ENCODE peak calls at places on chromosomes 16 and 17, in ten cellular contexts. One of them, this sample, is unnamed.

GRCh38 chr16:65336169-65336568 is 214.3 kb upstream of the CDH11 start:
- DNase-seq in H1: no peak
- DNase-seq in breast epithelium: no peak
- DNase-seq in transverse colon: no peak
- DNase-seq in IMR-90: peak; percentile 77
- DNase-seq in ovary: no peak
- DNase-seq in heart left ventricle: no peak
- DNase-seq in right lobe of liver: no peak
- DNase-seq in prostate gland: no peak
- DNase-seq in esophagus squamous epithelium: no peak
- DNase-seq in this sample: no peak

GRCh38 chr17:39669897-39670735 is 1.9 kb downstream of the PNMT start:
- DNase-seq in H1: no peak
- DNase-seq in breast epithelium: no peak
- DNase-seq in transverse colon: no peak
- DNase-seq in IMR-90: no peak
- DNase-seq in ovary: no peak
- DNase-seq in heart left ventricle: peak; percentile 65
- DNase-seq in right lobe of liver: no peak
- DNase-seq in prostate gland: no peak
- DNase-seq in esophagus squamous epithelium: no peak
- DNase-seq in this sample: no peak

GRCh38 chr16:19660432-19660831 is 57.6 kb downstream of the KNOP1 start:
- DNase-seq in H1: no peak
- DNase-seq in breast epithelium: no peak
- DNase-seq in transverse colon: no peak
- DNase-seq in IMR-90: peak; percentile 11
- DNase-seq in ovary: no peak
- DNase-seq in heart left ventricle: no peak
- DNase-seq in right lobe of liver: no peak
- DNase-seq in prostate gland: no peak
- DNase-seq in esophagus squamous epithelium: no peak
- DNase-seq in this sample: no peak

GRCh38 chr16:52611817-52612673 is 65.1 kb upstream of the TOX3 start:
- DNase-seq in H1: no peak
- DNase-seq in breast epithelium: no peak
- DNase-seq in transverse colon: peak; percentile 56
- DNase-seq in IMR-90: no peak
- DNase-seq in ovary: no peak
- DNase-seq in heart left ventricle: no peak
- DNase-seq in right lobe of liver: peak; percentile 43
- DNase-seq in prostate gland: no peak
- DNase-seq in esophagus squamous epithelium: no peak
- DNase-seq in this sample: no peak

GRCh38 chr16:29975134-29975538 is 1.5 kb downstream of the TAOK2 start:
- DNase-seq in H1: no peak
- DNase-seq in breast epithelium: no peak
- DNase-seq in transverse colon: no peak
- DNase-seq in IMR-90: no peak
- DNase-seq in ovary: peak; percentile 20
- DNase-seq in heart left ventricle: no peak
- DNase-seq in right lobe of liver: no peak
- DNase-seq in prostate gland: no peak
- DNase-seq in esophagus squamous epithelium: no peak
- DNase-seq in this sample: no peak

GRCh38 chr17:19342611-19343255 is 19.8 kb downstream of the B9D1 start:
- DNase-seq in H1: no peak
- DNase-seq in breast epithelium: no peak
- DNase-seq in transverse colon: no peak
- DNase-seq in IMR-90: no peak
- DNase-seq in ovary: peak; percentile 58
- DNase-seq in heart left ventricle: no peak
- DNase-seq in right lobe of liver: no peak
- DNase-seq in prostate gland: no peak
- DNase-seq in esophagus squamous epithelium: no peak
- DNase-seq in this sample: no peak

GRCh38 chr16:52545544-52546262 is 1.2 kb downstream of the TOX3 start:
- DNase-seq in H1: no peak
- DNase-seq in breast epithelium: no peak
- DNase-seq in transverse colon: no peak
- DNase-seq in IMR-90: no peak
- DNase-seq in ovary: no peak
- DNase-seq in heart left ventricle: no peak
- DNase-seq in right lobe of liver: peak; percentile 55
- DNase-seq in prostate gland: no peak
- DNase-seq in esophagus squamous epithelium: no peak
- DNase-seq in this sample: no peak

GRCh38 chr16:81946206-81946605 is 65.1 kb downstream of the SDR42E1 start:
- DNase-seq in H1: no peak
- DNase-seq in breast epithelium: no peak
- DNase-seq in transverse colon: no peak
- DNase-seq in IMR-90: no peak
- DNase-seq in ovary: no peak
- DNase-seq in heart left ventricle: no peak
- DNase-seq in right lobe of liver: no peak
- DNase-seq in prostate gland: no peak
- DNase-seq in esophagus squamous epithelium: no peak
- DNase-seq in this sample: no peak

GRCh38 chr16:2743007-2743810 is 9.2 kb upstream of the SRRM2 start:
- DNase-seq in H1: no peak
- DNase-seq in breast epithelium: no peak
- DNase-seq in transverse colon: no peak
- DNase-seq in IMR-90: no peak
- DNase-seq in ovary: no peak
- DNase-seq in heart left ventricle: no peak
- DNase-seq in right lobe of liver: peak; percentile 38
- DNase-seq in prostate gland: no peak
- DNase-seq in esophagus squamous epithelium: no peak
- DNase-seq in this sample: no peak

GRCh38 chr17:48927978-48928716 is 16.5 kb downstream of the SNF8 start:
- DNase-seq in H1: no peak
- DNase-seq in breast epithelium: no peak
- DNase-seq in transverse colon: no peak
- DNase-seq in IMR-90: no peak
- DNase-seq in ovary: no peak
- DNase-seq in heart left ventricle: no peak
- DNase-seq in right lobe of liver: no peak
- DNase-seq in prostate gland: no peak
- DNase-seq in esophagus squamous epithelium: no peak
- DNase-seq in this sample: no peak
- TF ChIP-seq POLR2A in H1: peak; percentile 32
- TF ChIP-seq POLR2A in breast epithelium: no peak
- TF ChIP-seq POLR2A in transverse colon: no peak
- TF ChIP-seq POLR2A in IMR-90: no peak
- TF ChIP-seq POLR2A in ovary: no peak
- TF ChIP-seq POLR2A in heart left ventricle: no peak
- TF ChIP-seq POLR2A in right lobe of liver: no peak
- TF ChIP-seq POLR2A in prostate gland: no peak
- TF ChIP-seq POLR2A in esophagus squamous epithelium: no peak
- TF ChIP-seq POLR2A in this sample: no peak

DNA sequence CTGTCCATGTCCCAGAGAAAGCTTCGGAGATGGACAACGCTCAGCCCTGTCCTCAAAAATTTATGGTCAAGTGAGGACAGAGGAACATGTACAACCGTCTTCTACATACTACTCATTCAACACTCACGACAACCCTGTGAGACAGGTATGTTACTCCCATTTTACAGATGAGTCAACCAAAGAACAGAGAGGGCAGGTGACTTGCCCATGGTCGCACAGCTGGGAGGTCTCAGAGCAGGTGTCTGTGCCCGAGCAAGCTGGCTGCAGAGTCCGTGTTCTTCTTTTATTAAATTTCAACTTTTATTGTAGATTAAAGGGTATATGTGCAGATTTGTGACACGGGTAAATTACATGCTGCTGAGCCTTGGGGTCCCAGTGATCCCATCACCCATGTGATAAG is 5.8 kb upstream of the WFDC1 start:
- DNase-seq in H1: no peak
- DNase-seq in breast epithelium: no peak
- DNase-seq in transverse colon: no peak
- DNase-seq in IMR-90: no peak
- DNase-seq in ovary: no peak
- DNase-seq in heart left ventricle: no peak
- DNase-seq in right lobe of liver: no peak
- DNase-seq in prostate gland: no peak
- DNase-seq in esophagus squamous epithelium: no peak
- DNase-seq in this sample: no peak
- H3K27me3 ChIP-seq in H1: no peaks in the 10 kb centered on the region
- H3K27me3 ChIP-seq in breast epithelium: no peaks in the 10 kb centered on the region
- H3K27me3 ChIP-seq in transverse colon: no peaks in the 10 kb centered on the region
- H3K27me3 ChIP-seq in IMR-90: no peaks in the 10 kb centered on the region
- H3K27me3 ChIP-seq in ovary: no peaks in the 10 kb centered on the region
- H3K27me3 ChIP-seq in heart left ventricle: no peaks in the 10 kb centered on the region
- H3K27me3 ChIP-seq in right lobe of liver: no peaks in the 10 kb centered on the region
- H3K27me3 ChIP-seq in prostate gland: no peaks in the 10 kb centered on the region
- H3K27me3 ChIP-seq in esophagus squamous epithelium: no peaks in the 10 kb centered on the region
- H3K27me3 ChIP-seq in this sample: peaks cover 3% of the 10 kb centered on the region

GRCh38 chr16:89695086-89695874 is 6.2 kb downstream of the SPATA2L start:
- DNase-seq in H1: no peak
- DNase-seq in breast epithelium: no peak
- DNase-seq in transverse colon: no peak
- DNase-seq in IMR-90: no peak
- DNase-seq in ovary: peak; percentile 34
- DNase-seq in heart left ventricle: no peak
- DNase-seq in right lobe of liver: peak; percentile 52
- DNase-seq in prostate gland: no peak
- DNase-seq in esophagus squamous epithelium: no peak
- DNase-seq in this sample: peak; percentile 6
- TF ChIP-seq POLR2A in H1: no peak
- TF ChIP-seq POLR2A in breast epithelium: no peak
- TF ChIP-seq POLR2A in transverse colon: no peak
- TF ChIP-seq POLR2A in IMR-90: no peak
- TF ChIP-seq POLR2A in ovary: no peak
- TF ChIP-seq POLR2A in heart left ventricle: no peak
- TF ChIP-seq POLR2A in right lobe of liver: no peak
- TF ChIP-seq POLR2A in prostate gland: no peak
- TF ChIP-seq POLR2A in esophagus squamous epithelium: no peak
- TF ChIP-seq POLR2A in this sample: no peak

GRCh38 chr16:54944002-54944401 is 13.3 kb downstream of the IRX5 start:
- DNase-seq in H1: no peak
- DNase-seq in breast epithelium: no peak
- DNase-seq in transverse colon: no peak
- DNase-seq in IMR-90: no peak
- DNase-seq in ovary: no peak
- DNase-seq in heart left ventricle: no peak
- DNase-seq in right lobe of liver: no peak
- DNase-seq in prostate gland: no peak
- DNase-seq in esophagus squamous epithelium: no peak
- DNase-seq in this sample: no peak
- H3K27me3 ChIP-seq in H1: peaks cover 37% of the 10 kb centered on the region
- H3K27me3 ChIP-seq in breast epithelium: no peaks in the 10 kb centered on the region
- H3K27me3 ChIP-seq in transverse colon: peaks cover 92% of the 10 kb centered on the region
- H3K27me3 ChIP-seq in IMR-90: peaks cover 41% of the 10 kb centered on the region
- H3K27me3 ChIP-seq in ovary: no peaks in the 10 kb centered on the region
- H3K27me3 ChIP-seq in heart left ventricle: peaks cover 6% of the 10 kb centered on the region
- H3K27me3 ChIP-seq in right lobe of liver: no peaks in the 10 kb centered on the region
- H3K27me3 ChIP-seq in prostate gland: no peaks in the 10 kb centered on the region
- H3K27me3 ChIP-seq in esophagus squamous epithelium: no peaks in the 10 kb centered on the region
- H3K27me3 ChIP-seq in this sample: peaks cover 30% of the 10 kb centered on the region

This sample was measured in gastrocnemius medialis.